ENCODE peak calls at places on chromosome 14, in six cellular contexts. A is SW480, L is hippocampal formation, S is fibroblast of lung, H is left ventricle myocardium inferior, P is AG10803. B is an unnamed sample.

GRCh38 chr14:56963381-56963780 is 153.1 kb upstream of the OTX2 start:
- DNase-seq in A (no peak), L (no peak), S (no peak), H (no peak), P (no peak), B (no peak)

GRCh38 chr14:76591270-76591669 is 170.0 kb upstream of the VASH1 start:
- DNase-seq in A (no peak), L (no peak), S (no peak), H (no peak), P (no peak), B (no peak)

GRCh38 chr14:53519137-53519536 is 366.0 kb upstream of the DDHD1 start:
- DNase-seq in A (no peak), L (no peak), S (peak), H (no peak), P (peak), B (no peak)

GRCh38 chr14:22379727-22380126 is 209.3 kb downstream of the DAD1 start:
- DNase-seq in A (peak), L (no peak), S (peak), H (no peak), P (peak), B (no peak)

GRCh38 chr14:22545842-22546721 is 42.9 kb downstream of the DAD1 start:
- DNase-seq in A (no peak), L (no peak), S (peak), H (no peak), P (peak), B (no peak)

GRCh38 chr14:67583711-67584644 is 16.1 kb downstream of the PIGH start:
- DNase-seq in A (peak), L (no peak), S (peak), H (no peak), P (peak), B (no peak)

GRCh38 chr14:76267322-76268012 is 108.5 kb upstream of the ESRRB start:
- DNase-seq in A (no peak), L (no peak), S (peak), H (peak), P (peak), B (peak)

GRCh38 chr14:68084256-68084655 is 264.7 kb downstream of the RAD51B start:
- DNase-seq in A (no peak), L (no peak), S (peak), H (no peak), P (no peak), B (no peak)

GRCh38 chr14:99207456-99207855 is 64.5 kb downstream of the BCL11B start:
- DNase-seq in A (no peak), L (no peak), S (no peak), H (no peak), P (no peak), B (no peak)

GRCh38 chr14:99296517-99296916 is 24.5 kb upstream of the BCL11B start:
- DNase-seq in A (no peak), L (no peak), S (no peak), H (no peak), P (no peak), B (no peak)

GRCh38 chr14:103728721-103729120 is 13.1 kb downstream of the ZFYVE21 start:
- DNase-seq in A (no peak), L (no peak), S (no peak), H (no peak), P (no peak), B (no peak)